ENCODE peak calls at places on chromosome 20, in six cellular contexts. Y, H, N, B, D and O are unnamed samples.

GRCh38 chr20:34843421-34843820 is 18.0 kb upstream of the NCOA6 start:
- DNase-seq in D (no peak), Y (no peak), H (no peak), N (no peak), B (no peak), O (no peak)

GRCh38 chr20:35562541-35563110 is 20.7 kb downstream of the ERGIC3 start:
- DNase-seq in D (no peak), B (no peak), H (no peak), N (no peak), Y (no peak), O (no peak)

GRCh38 chr20:20969701-20970100 is 136.5 kb downstream of the LINC00237 start:
- DNase-seq in N (no peak), B (no peak), Y (no peak), D (no peak), H (no peak), O (no peak)

GRCh38 chr20:53769041-53769440 is 175.4 kb upstream of the ZNF217 start:
- DNase-seq in Y (peak; percentile 33), N (no peak), D (no peak), B (no peak), H (no peak), O (no peak)

GRCh38 chr20:63694596-63695418 is 1.6 kb upstream of the TNFRSF6B start:
- DNase-seq in Y (no peak), H (no peak), N (no peak), B (no peak), D (no peak), O (peak; percentile 47)

GRCh38 chr20:57804470-57805250 is 94.8 kb upstream of the PMEPA1 start:
- DNase-seq in N (no peak), H (no peak), D (no peak), B (no peak), Y (no peak), O (no peak)

GRCh38 chr20:59013959-59014608 is 5.1 kb upstream of the TUBB1 start:
- DNase-seq in Y (no peak), D (no peak), N (no peak), B (no peak), H (no peak), O (no peak)

GRCh38 chr20:4113996-4114603 is 98.7 kb upstream of the RNF24 start:
- DNase-seq in N (no peak), B (no peak), D (no peak), H (no peak), Y (no peak), O (no peak)

GRCh38 chr20:19934792-19935491 is 82.2 kb upstream of the NAA20 start:
- DNase-seq in Y (peak; percentile 74), B (peak; percentile 75), N (peak; percentile 91), D (peak; percentile 92), H (peak; percentile 81), O (peak; percentile 46)

GRCh38 chr20:35318502-35319157 is 26.4 kb upstream of the FAM83C start:
- DNase-seq in N (peak; percentile 30), H (no peak), Y (peak; percentile 87), B (peak; percentile 73), D (no peak), O (peak; percentile 58)

GRCh38 chr20:64189530-64189966 is 25.3 kb downstream of the MYT1 start:
- DNase-seq in H (no peak), Y (no peak), B (no peak), D (no peak), N (no peak), O (no peak)

GRCh38 chr20:44961024-44961866 is 1.0 kb upstream of the TOMM34 start:
- DNase-seq in N (no peak), B (no peak), Y (no peak), H (no peak), D (no peak), O (no peak)

GRCh38 chr20:4154958-4155411 is 139.6 kb upstream of the RNF24 start:
- DNase-seq in D (no peak), B (peak; percentile 31), Y (peak; percentile 72), N (no peak), H (no peak), O (peak; percentile 60)

GRCh38 chr20:22663528-22664025 is 79.2 kb upstream of the FOXA2 start:
- DNase-seq in Y (no peak), D (no peak), H (no peak), B (no peak), N (no peak), O (no peak)

GRCh38 chr20:36917943-36918342 is 33.6 kb downstream of the SAMHD1 start:
- DNase-seq in N (no peak), B (no peak), H (no peak), D (peak; percentile 37), Y (no peak), O (no peak)

GRCh38 chr20:41345729-41346067 is 5.1 kb downstream of the LPIN3 start:
- DNase-seq in B (no peak), D (peak; percentile 83), N (no peak), H (no peak), Y (no peak), O (no peak)

GRCh38 chr20:58388028-58388601 is 914 bp upstream of the VAPB start:
- DNase-seq in Y (no peak), B (no peak), D (no peak), N (no peak), H (no peak), O (no peak)

GRCh38 chr20:47318596-47319516 is 37.6 kb downstream of the ZMYND8 start:
- DNase-seq in H (peak; percentile 74), D (peak; percentile 95), Y (peak; percentile 61), B (peak; percentile 75), N (peak; percentile 88), O (peak; percentile 75)

GRCh38 chr20:46809961-46810360 is 84.7 kb upstream of the EYA2 start:
- DNase-seq in D (peak; percentile 42), H (no peak), B (no peak), N (no peak), Y (no peak), O (no peak)

GRCh38 chr20:53655909-53656652 is 62.4 kb upstream of the ZNF217 start:
- DNase-seq in B (no peak), Y (no peak), N (no peak), H (no peak), D (peak; percentile 45), O (no peak)

GRCh38 chr20:325889-326644 is 715 bp downstream of the SOX12 start:
- DNase-seq in D (peak; percentile 91), B (peak; percentile 69), H (peak; percentile 68), Y (peak; percentile 77), N (peak; percentile 69), O (peak; percentile 61)
- TF ChIP-seq POLR2A in D (no peak), B (no peak), H (no peak), Y (no peak), N (no peak), O (no peak)

GRCh38 chr20:23773579-23773978 is 22.8 kb upstream of the CST1 start:
- DNase-seq in Y (no peak), D (no peak), H (no peak), N (no peak), B (no peak), O (no peak)

GRCh38 chr20:23766531-23766930 is 15.8 kb upstream of the CST1 start:
- DNase-seq in N (no peak), H (no peak), D (no peak), B (no peak), Y (no peak), O (no peak)

GRCh38 chr20:23774081-23774480 is 23.3 kb upstream of the CST1 start:
- DNase-seq in B (no peak), H (no peak), D (no peak), N (no peak), Y (no peak), O (no peak)

GRCh38 chr20:23773127-23773526 is 22.4 kb upstream of the CST1 start:
- DNase-seq in H (no peak), N (no peak), D (no peak), B (no peak), Y (no peak), O (no peak)

DNA sequence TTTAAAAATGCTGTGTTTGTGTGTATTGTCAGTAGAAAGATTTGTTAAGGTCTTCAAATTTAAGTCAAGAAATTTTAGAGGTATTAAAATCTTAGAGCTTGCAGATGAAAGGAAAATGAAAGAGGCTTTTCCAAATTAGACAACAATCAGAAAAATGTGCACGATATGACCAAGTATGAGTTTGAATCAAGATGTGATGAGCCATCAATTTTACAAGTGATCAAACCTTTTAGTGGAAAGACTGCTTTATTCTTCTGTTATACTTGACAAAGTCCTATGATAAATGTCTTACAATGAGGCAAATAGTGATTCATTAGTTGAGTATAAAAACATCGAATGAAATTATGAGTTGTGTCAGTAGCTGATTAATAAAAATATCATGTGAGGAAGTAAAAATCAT is 19.6 kb upstream of the CST1 start:
- DNase-seq in N (no peak), D (no peak), Y (no peak), H (no peak), B (no peak), O (no peak)
- TF ChIP-seq POLR2A in N (no peak), D (no peak), Y (no peak), H (no peak), B (no peak), O (no peak)

DNA sequence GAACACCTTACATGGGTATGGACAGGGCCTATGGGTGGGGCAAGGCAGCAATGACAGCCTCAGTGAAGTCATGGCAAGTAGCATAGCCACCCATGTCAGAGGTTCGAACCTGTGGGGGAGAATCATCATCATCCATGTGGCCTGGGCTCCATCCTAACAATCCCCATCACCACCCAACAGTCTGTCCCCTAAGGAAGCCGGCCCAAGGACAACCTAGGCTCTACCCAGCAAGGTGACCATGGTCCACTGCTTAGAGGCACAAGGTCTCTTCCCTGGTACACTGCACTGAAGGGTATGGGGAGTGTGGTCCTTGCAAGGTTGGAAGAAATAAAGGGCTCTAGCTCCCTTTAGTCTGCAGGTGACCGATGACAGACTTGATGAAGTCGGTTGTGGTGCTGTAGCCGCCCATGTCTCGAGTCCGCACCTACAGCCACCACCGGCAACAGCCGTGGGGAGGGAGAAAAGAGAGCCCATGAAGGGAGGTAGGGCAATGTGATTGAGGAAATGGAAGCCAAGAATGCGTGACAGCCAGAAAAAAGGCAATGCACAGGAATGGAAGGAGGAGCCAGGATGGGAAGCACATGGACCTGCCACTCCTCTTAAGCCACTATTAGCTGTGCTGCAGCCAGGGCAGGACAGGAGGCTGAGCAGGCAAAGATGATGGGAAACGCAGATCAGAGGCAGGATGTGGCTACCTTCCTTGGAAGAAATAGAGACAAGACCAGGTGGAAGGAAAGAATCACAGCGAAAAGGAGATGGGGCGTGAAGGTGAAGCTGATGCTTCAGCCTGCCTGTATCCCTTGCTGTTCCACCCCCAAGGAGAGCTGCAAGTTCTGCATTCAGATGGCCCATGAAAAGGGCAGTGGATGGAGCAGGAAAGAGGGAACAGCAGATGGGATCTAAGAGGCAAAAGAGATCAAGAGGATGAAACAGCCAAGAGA is 5.3 kb downstream of the IDH3B start:
- DNase-seq in D (no peak), N (no peak), H (no peak), Y (peak; percentile 40), B (no peak), O (no peak)
- TF ChIP-seq POLR2A in D (no peak), N (no peak), H (no peak), Y (no peak), B (no peak), O (no peak)

GRCh38 chr20:3044336-3044965 is 1.0 kb downstream of the GNRH2 start:
- DNase-seq in D (no peak), Y (no peak), H (no peak), B (no peak), N (no peak), O (no peak)
- TF ChIP-seq POLR2A in D (no peak), Y (no peak), H (no peak), B (no peak), N (no peak), O (no peak)

GRCh38 chr20:62539646-62540045 is 63.9 kb upstream of the GATA5 start:
- DNase-seq in Y (no peak), N (no peak), D (no peak), H (no peak), B (no peak), O (no peak)
- TF ChIP-seq POLR2A in Y (no peak), N (no peak), D (no peak), H (no peak), B (no peak), O (no peak)